ENCODE peak calls at places on chromosome 1, in seven cellular contexts. T, W, K, S, D, J and B are unnamed samples.

GRCh38 chr1:58412071-58412580 is 134.4 kb downstream of the OMA1 start:
- DNase-seq in T (no peak), W (no peak), K (no peak), S (peak; percentile 57), D (no peak), J (no peak), B (peak; percentile 77)

GRCh38 chr1:156922986-156923564 is 2.6 kb downstream of the LRRC71 start:
- DNase-seq in T (no peak), W (no peak), K (no peak), S (no peak), D (no peak), J (no peak), B (no peak)

GRCh38 chr1:196609114-196609737 is 986 bp upstream of the KCNT2 start:
- DNase-seq in T (no peak), W (no peak), K (peak; percentile 22), S (peak; percentile 17), D (no peak), J (no peak), B (no peak)

GRCh38 chr1:22925111-22925510 is 47.6 kb downstream of the LACTBL1 start:
- DNase-seq in T (no peak), W (no peak), K (no peak), S (no peak), D (no peak), J (no peak), B (no peak)

GRCh38 chr1:236389253-236389652 is 4.8 kb upstream of the EDARADD start:
- DNase-seq in T (no peak), W (no peak), K (no peak), S (no peak), D (no peak), J (no peak), B (no peak)

GRCh38 chr1:199046618-199047017 is 407.8 kb downstream of the PTPRC start:
- DNase-seq in T (no peak), W (no peak), K (no peak), S (no peak), D (no peak), J (no peak), B (no peak)

GRCh38 chr1:26159113-26160039 is 497 bp downstream of the FAM110D start:
- DNase-seq in T (no peak), W (no peak), K (no peak), S (no peak), D (peak; percentile 66), J (no peak), B (no peak)

GRCh38 chr1:27318596-27318995 is 3.4 kb upstream of the TMEM222 start:
- DNase-seq in T (no peak), W (no peak), K (no peak), S (peak; percentile 64), D (no peak), J (no peak), B (peak; percentile 18)

GRCh38 chr1:40708750-40709099 is 17.2 kb downstream of the NFYC start:
- DNase-seq in T (no peak), W (no peak), K (no peak), S (peak; percentile 95), D (no peak), J (peak; percentile 70), B (peak; percentile 93)

GRCh38 chr1:48498096-48498791 is 26.2 kb upstream of the SPATA6 start:
- DNase-seq in T (peak; percentile 91), W (no peak), K (peak; percentile 87), S (peak; percentile 79), D (peak; percentile 81), J (peak; percentile 48), B (peak; percentile 35)

GRCh38 chr1:167126317-167126716 is 32.4 kb downstream of the STYXL2 start:
- DNase-seq in T (no peak), W (no peak), K (no peak), S (no peak), D (no peak), J (no peak), B (no peak)

GRCh38 chr1:167127236-167127635 is 33.4 kb downstream of the STYXL2 start:
- DNase-seq in T (no peak), W (no peak), K (no peak), S (no peak), D (no peak), J (no peak), B (no peak)

GRCh38 chr1:167126811-167127210 is 32.9 kb downstream of the STYXL2 start:
- DNase-seq in T (no peak), W (no peak), K (no peak), S (no peak), D (no peak), J (no peak), B (no peak)

GRCh38 chr1:167127661-167128060 is 33.8 kb downstream of the STYXL2 start:
- DNase-seq in T (no peak), W (no peak), K (no peak), S (no peak), D (no peak), J (no peak), B (no peak)

GRCh38 chr1:167128261-167129227 is 34.7 kb downstream of the STYXL2 start:
- DNase-seq in T (no peak), W (no peak), K (no peak), S (no peak), D (no peak), J (no peak), B (no peak)
- TF ChIP-seq CTCF in T (no peak), W (no peak), K (no peak), S (no peak), D (no peak), J (no peak), B (no peak)

DNA sequence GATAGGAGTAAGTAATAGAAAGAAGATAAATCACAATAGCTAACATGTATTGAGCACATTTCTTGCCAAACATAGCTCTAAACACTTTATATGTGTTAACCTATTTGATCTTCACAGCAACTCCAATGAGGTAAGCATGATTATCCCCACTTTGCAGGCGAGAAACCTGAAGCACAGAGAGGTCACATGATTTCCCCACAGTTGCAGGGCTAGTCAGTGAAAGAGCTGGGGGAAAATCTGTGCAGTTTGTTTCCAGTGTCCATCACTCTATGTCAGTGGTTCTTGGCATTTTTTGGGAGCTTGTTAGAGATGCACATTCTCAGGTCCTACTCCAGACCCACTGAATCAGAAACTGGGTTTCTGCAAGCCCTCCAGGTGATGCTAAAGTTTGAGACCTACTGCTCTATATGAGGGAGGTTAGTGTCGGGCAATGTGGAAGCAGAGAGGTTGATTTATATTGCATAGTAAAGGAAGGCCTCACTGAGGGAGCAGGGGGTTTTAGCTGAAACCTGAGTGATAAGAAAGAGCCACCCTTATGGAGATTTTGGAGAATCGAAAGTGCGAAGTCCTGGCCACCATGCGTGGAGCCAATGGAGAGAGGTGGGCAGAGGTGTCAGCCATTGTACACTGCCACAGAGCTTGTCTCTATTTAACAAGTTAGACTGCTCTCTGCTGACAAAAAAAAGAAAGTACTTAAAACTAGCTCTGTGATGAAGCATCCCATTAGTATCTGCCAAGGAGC is 20.9 kb downstream of the MCOLN3 start:
- DNase-seq in T (no peak), W (no peak), K (no peak), S (peak; percentile 41), D (no peak), J (no peak), B (peak; percentile 1)
- TF ChIP-seq CTCF in T (no peak), W (no peak), K (no peak), S (no peak), D (no peak), J (no peak), B (no peak)

GRCh38 chr1:248894837-248895236 is 11.2 kb upstream of the PGBD2 start:
- DNase-seq in T (no peak), W (no peak), K (no peak), S (no peak), D (no peak), J (no peak), B (no peak)
- TF ChIP-seq CTCF in T (no peak), W (no peak), K (no peak), S (no peak), D (no peak), J (no peak), B (no peak)

GRCh38 chr1:15526490-15527339 is at the start of gene DNAJC16:
- DNase-seq in T (peak; percentile 100), W (peak; percentile 93), K (peak; percentile 96), S (peak; percentile 100), D (peak; percentile 100), J (peak; percentile 100), B (peak; percentile 100)
- TF ChIP-seq CTCF in T (no peak), W (peak; percentile 7), K (no peak), S (peak; percentile 36), D (no peak), J (peak; percentile 27), B (peak; percentile 57)

DNA sequence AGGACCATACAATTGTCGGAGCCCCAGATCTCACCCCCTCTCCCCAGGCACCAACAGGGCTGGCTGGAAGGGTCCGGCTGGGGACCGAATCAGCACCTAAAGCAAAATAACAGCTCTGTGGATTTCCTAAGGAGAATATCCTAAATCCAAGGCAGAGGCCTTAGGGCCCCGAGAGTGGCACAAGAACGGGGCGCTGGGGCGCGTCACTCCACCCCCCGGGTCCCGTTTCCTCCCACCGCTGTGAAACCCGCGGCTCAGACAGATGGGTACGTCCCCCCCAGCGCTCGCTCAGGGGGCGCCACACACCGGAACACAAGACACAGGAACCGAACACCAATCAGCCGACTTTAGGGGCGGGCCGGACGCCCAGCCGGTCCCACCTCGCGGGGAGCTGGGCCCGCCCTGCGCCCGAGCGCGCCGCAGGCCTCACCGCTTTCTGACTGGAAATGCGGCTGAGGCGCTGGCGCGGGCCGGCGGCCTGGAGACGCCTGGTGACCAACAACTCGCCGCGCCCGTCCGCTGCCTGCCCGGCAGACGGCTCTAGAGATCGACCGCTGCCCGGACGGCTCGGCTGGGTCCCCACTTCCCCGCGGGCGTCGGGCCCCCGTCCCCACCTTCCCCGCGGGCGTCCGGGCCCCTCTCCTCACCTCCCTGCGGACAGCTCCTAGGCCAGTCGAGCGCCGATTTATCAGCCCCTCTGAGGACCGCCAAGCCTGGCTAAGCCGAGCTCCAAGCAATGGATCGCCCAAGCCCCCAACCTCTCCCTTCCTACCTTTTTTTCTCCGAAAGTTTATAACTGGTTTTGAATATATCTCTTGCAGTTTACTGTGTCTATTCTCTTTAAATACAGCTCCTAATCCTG is at the start of gene HFM1:
- DNase-seq in T (peak; percentile 66), W (no peak), K (peak; percentile 64), S (peak; percentile 60), D (peak; percentile 81), J (no peak), B (peak; percentile 16)
- TF ChIP-seq CTCF in T (no peak), W (no peak), K (no peak), S (no peak), D (no peak), J (no peak), B (no peak)

DNA sequence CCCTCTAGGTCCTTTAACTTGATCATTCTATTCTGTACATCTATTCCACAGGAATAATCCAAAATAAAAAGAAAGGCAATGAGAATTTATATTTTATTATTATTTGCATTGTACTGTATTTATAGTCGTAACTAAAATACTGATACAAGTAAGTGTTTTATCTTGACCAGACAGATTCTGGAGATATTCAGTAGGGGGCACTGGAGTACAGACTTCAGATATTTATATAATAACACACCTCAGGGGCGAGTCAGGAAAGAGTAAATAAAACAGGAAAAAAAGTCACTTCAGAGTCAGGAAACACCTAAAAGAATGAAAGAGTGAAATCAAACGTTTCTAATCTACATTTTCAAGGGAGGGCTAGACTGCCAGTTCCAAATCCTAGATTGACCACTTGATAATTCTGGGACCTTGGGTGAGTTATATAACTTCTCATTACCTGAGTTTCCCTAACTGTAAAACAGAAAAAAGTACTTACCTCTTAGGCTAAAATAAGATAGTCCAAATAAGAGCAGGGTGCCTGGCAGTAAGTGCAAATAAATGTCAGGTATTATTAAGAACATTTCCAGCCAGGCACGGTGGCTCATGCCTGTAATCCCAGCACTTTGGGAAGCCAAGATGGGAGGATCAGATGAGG is 31.1 kb upstream of the MTF1 start:
- DNase-seq in T (no peak), W (no peak), K (peak; percentile 6), S (peak; percentile 45), D (no peak), J (no peak), B (peak; percentile 55)
- TF ChIP-seq CTCF in T (peak; percentile 35), W (peak; percentile 15), K (peak; percentile 27), S (peak; percentile 22), D (peak; percentile 59), J (peak; percentile 46), B (peak; percentile 79)